ENCODE peak calls at places on chromosome 4, in eight cellular contexts. M, A, Y, I, N, J, C and Q are unnamed samples.

GRCh38 chr4:25847329-25847728 is 15.5 kb downstream of the SEL1L3 start:
- DNase-seq in M (peak), A (peak), Y (no peak), I (no peak), N (peak), J (no peak), C (peak), Q (no peak)

GRCh38 chr4:87465739-87466366 is 43.5 kb downstream of the NUDT9 start:
- DNase-seq in M (peak), A (peak), Y (no peak), I (no peak), N (peak), J (no peak), C (peak), Q (peak)

GRCh38 chr4:119627267-119628190 is 1.1 kb downstream of the PDE5A start:
- DNase-seq in M (peak), A (peak), Y (peak), I (no peak), N (peak), J (peak), C (peak), Q (no peak)

GRCh38 chr4:8854866-8855265 is 16.8 kb downstream of the HMX1 start:
- DNase-seq in M (peak), A (peak), Y (no peak), I (no peak), N (no peak), J (no peak), C (peak), Q (peak)

GRCh38 chr4:34138385-34138784 is 2105.9 kb downstream of the ARAP2 start:
- DNase-seq in M (no peak), A (no peak), Y (no peak), I (no peak), N (no peak), J (no peak), C (no peak), Q (no peak)

GRCh38 chr4:184826315-184827266 is 823 bp upstream of the ACSL1 start:
- DNase-seq in M (peak), A (no peak), Y (peak), I (no peak), N (no peak), J (peak), C (peak), Q (no peak)

GRCh38 chr4:39541987-39542632 is 14.9 kb upstream of the UGDH start:
- DNase-seq in M (peak), A (no peak), Y (no peak), I (no peak), N (no peak), J (no peak), C (no peak), Q (no peak)

GRCh38 chr4:150244600-150244999 is 166.4 kb downstream of the DCLK2 start:
- DNase-seq in M (peak), A (peak), Y (no peak), I (no peak), N (peak), J (no peak), C (peak), Q (no peak)

GRCh38 chr4:80101768-80102116 is 28.7 kb upstream of the ANTXR2 start:
- DNase-seq in M (no peak), A (no peak), Y (no peak), I (no peak), N (peak), J (no peak), C (peak), Q (no peak)

GRCh38 chr4:184968784-184969201 is 49.5 kb upstream of the HELT start:
- DNase-seq in M (no peak), A (no peak), Y (peak), I (no peak), N (no peak), J (no peak), C (no peak), Q (no peak)

GRCh38 chr4:86595426-86595805 is 1.3 kb downstream of the PTPN13 start:
- DNase-seq in M (peak), A (no peak), Y (no peak), I (no peak), N (peak), J (peak), C (peak), Q (no peak)

GRCh38 chr4:4327652-4328121 is 37.6 kb downstream of the ZBTB49 start:
- DNase-seq in M (peak), A (peak), Y (peak), I (peak), N (no peak), J (no peak), C (no peak), Q (no peak)

GRCh38 chr4:166482755-166483154 is 609.7 kb downstream of the TLL1 start:
- DNase-seq in M (peak), A (no peak), Y (no peak), I (no peak), N (no peak), J (no peak), C (no peak), Q (no peak)

GRCh38 chr4:82469776-82470345 is 39.5 kb downstream of the ENOPH1 start:
- DNase-seq in M (peak), A (peak), Y (no peak), I (no peak), N (peak), J (no peak), C (peak), Q (no peak)

GRCh38 chr4:22859318-22859717 is 166.6 kb downstream of the GBA3 start:
- DNase-seq in M (no peak), A (no peak), Y (no peak), I (no peak), N (no peak), J (no peak), C (no peak), Q (no peak)

GRCh38 chr4:169810325-169811323 is 52.9 kb upstream of the HPF1 start:
- DNase-seq in M (peak), A (peak), Y (peak), I (no peak), N (peak), J (no peak), C (peak), Q (peak)

GRCh38 chr4:692771-693554 is 4.0 kb upstream of the SLC49A3 start:
- DNase-seq in M (no peak), A (no peak), Y (no peak), I (no peak), N (no peak), J (no peak), C (no peak), Q (no peak)

GRCh38 chr4:156408749-156409148 is 455.1 kb upstream of the CTSO start:
- DNase-seq in M (no peak), A (no peak), Y (no peak), I (no peak), N (no peak), J (no peak), C (peak), Q (no peak)

GRCh38 chr4:47647029-47647428 is 162.0 kb downstream of the ATP10D start:
- DNase-seq in M (no peak), A (no peak), Y (no peak), I (no peak), N (no peak), J (no peak), C (no peak), Q (no peak)

GRCh38 chr4:128974203-128974602 is 119.1 kb downstream of the SCLT1 start:
- DNase-seq in M (peak), A (peak), Y (no peak), I (no peak), N (peak), J (no peak), C (peak), Q (peak)

GRCh38 chr4:89379541-89380035 is 72.0 kb upstream of the GPRIN3 start:
- DNase-seq in M (peak), A (no peak), Y (no peak), I (no peak), N (no peak), J (no peak), C (no peak), Q (no peak)

GRCh38 chr4:75142850-75143249 is 209.9 kb downstream of the PARM1 start:
- DNase-seq in M (no peak), A (peak), Y (no peak), I (no peak), N (no peak), J (no peak), C (peak), Q (no peak)

GRCh38 chr4:80270321-80270720 is 3.9 kb downstream of the FGF5 start:
- DNase-seq in M (no peak), A (no peak), Y (no peak), I (no peak), N (no peak), J (no peak), C (no peak), Q (no peak)

GRCh38 chr4:73729534-73730165 is 10.7 kb upstream of the CXCL8 start:
- DNase-seq in M (peak), A (peak), Y (peak), I (peak), N (peak), J (peak), C (peak), Q (peak)

GRCh38 chr4:98664959-98665358 is 6.5 kb upstream of the TSPAN5 start:
- DNase-seq in M (no peak), A (no peak), Y (no peak), I (no peak), N (no peak), J (no peak), C (no peak), Q (no peak)

GRCh38 chr4:138190452-138190858 is 51.7 kb downstream of the SLC7A11 start:
- DNase-seq in M (no peak), A (no peak), Y (no peak), I (no peak), N (no peak), J (no peak), C (no peak), Q (no peak)

GRCh38 chr4:80036949-80037348 is 36.1 kb downstream of the ANTXR2 start:
- DNase-seq in M (peak), A (peak), Y (no peak), I (no peak), N (peak), J (no peak), C (peak), Q (peak)

GRCh38 chr4:38759790-38760122 is 23.0 kb downstream of the TLR10 start:
- DNase-seq in M (no peak), A (no peak), Y (no peak), I (no peak), N (no peak), J (no peak), C (no peak), Q (no peak)

GRCh38 chr4:123463869-123464268 is 67.3 kb downstream of the SPRY1 start:
- DNase-seq in M (no peak), A (no peak), Y (no peak), I (no peak), N (no peak), J (no peak), C (no peak), Q (no peak)

GRCh38 chr4:94970650-94971049 is 212.9 kb downstream of the BMPR1B start:
- DNase-seq in M (no peak), A (no peak), Y (no peak), I (no peak), N (no peak), J (no peak), C (no peak), Q (no peak)

GRCh38 chr4:94976371-94977011 is 218.7 kb downstream of the BMPR1B start:
- DNase-seq in M (peak), A (peak), Y (no peak), I (no peak), N (peak), J (no peak), C (peak), Q (peak)

GRCh38 chr4:94978904-94979303 is 221.1 kb downstream of the BMPR1B start:
- DNase-seq in M (peak), A (no peak), Y (no peak), I (no peak), N (peak), J (no peak), C (peak), Q (no peak)

DNA sequence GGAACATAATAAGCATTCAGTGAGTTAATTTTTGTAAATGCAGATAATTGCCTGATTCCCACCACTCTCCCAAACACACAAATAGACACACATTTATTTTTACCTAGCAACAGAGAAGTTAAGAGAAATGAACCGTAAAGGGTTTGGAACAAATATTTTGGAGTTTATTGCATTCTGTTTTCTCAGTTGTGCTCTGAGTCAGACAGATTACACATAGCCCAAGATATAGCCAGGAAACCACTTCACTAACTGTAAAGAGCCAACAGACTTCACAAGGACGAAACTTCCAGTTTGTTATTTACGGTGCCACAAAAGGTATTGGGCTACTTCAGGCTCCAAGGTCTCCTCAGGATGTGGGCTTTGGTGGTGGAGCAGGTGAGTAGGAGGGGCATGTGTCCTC is 217.0 kb downstream of the BMPR1B start:
- DNase-seq in M (peak), A (peak), Y (no peak), I (no peak), N (peak), J (no peak), C (peak), Q (no peak)
- H3K4me3 ChIP-seq in M (no peak), A (no peak), Y (no peak), I (no peak), N (peak), J (no peak), C (no peak), Q (no peak)

DNA sequence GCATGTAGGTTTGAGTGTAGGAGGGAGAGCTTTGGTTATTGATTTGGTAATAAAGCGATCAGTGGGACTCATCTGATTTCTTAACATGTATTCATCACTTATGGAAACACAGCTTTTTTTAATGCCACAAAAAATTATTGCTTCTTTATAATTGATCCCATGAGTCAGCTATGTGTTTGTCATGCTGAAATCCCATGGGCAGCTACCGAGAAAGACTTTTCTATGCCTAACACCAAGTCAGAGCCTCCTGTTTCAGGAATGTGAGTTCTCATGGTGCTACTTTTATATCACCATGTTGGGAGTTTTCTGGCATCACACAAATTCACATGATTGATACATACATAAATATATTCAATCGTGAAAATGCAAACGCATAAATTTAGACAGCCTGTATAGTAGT is 165.7 kb downstream of the RAPGEF2 start:
- DNase-seq in M (no peak), A (no peak), Y (no peak), I (no peak), N (peak), J (no peak), C (no peak), Q (no peak)
- H3K4me3 ChIP-seq in M (no peak), A (no peak), Y (peak), I (no peak), N (peak), J (peak), C (no peak), Q (no peak)

DNA sequence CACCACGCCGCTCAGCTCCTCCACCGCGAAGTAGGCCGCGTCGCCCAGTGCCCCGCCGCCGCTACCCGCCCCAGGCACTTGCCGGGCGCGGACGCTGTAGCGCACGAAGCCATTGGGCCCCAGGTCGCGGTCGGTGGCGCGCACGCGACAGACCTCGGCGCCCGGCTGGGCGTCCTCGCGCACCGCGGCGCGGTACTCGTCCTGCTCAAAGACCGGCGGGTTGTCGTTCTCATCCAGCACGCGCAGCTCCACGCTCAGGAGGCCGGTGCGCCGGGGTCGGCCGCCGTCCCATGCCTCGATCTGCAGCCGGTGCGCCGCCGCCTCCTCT is 1.4 kb downstream of the DCHS2 start:
- DNase-seq in M (no peak), A (no peak), Y (no peak), I (no peak), N (no peak), J (no peak), C (no peak), Q (no peak)
- H3K4me3 ChIP-seq in M (peak), A (no peak), Y (no peak), I (peak), N (no peak), J (no peak), C (no peak), Q (no peak)

DNA sequence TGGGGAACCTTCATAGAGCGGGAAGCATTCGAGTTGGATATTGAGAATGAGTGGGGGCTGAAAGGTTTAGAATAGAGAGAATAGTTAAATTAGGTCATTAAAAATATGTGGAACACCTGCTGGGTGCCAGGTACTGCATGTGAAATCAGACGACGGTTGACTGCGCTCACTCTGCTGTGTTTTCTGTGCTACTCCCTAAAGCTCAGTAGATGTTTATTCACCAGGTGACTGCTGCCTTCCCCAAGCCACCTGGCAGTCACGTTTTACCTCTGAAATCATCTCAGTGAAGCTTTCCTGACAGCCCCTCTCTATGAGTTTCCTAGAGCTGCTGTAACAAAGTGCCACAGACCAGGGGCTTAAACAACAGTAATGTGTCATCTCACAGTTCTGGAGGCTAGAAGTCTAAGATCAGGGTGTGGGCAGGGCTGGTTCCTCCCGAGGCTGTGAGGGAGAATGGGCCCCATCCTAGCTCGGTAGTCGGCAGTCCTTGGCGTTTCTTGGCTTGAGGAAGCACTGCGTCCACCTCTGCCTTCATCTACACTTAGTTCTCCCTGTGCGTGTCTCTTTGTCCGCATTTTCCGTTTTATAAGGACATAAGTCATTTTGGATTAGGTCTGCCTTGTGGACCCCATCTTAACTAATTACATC is 25.3 kb downstream of the ADD1 start:
- DNase-seq in M (no peak), A (no peak), Y (no peak), I (no peak), N (no peak), J (no peak), C (no peak), Q (no peak)
- H3K4me3 ChIP-seq in M (no peak), A (no peak), Y (peak), I (peak), N (no peak), J (no peak), C (no peak), Q (no peak)